ENCODE peak calls at places on chromosomes 16 and 17, in five cellular contexts. R, K, E, F and U are unnamed samples.

GRCh38 chr16:72876221-72876620 is 171.7 kb downstream of the ZFHX3 start:
- DNase-seq in E (no peak), F (no peak), R (peak), K (peak), U (no peak)

GRCh38 chr16:67917852-67918236 is 13.8 kb downstream of the CTRL start:
- DNase-seq in K (no peak), R (peak), F (no peak), E (no peak), U (no peak)

GRCh38 chr17:5526821-5527598 is 40.6 kb downstream of the MIS12 start:
- DNase-seq in E (no peak), F (no peak), R (peak), K (no peak), U (peak)

GRCh38 chr17:41885733-41886132 is 20.5 kb upstream of the KLHL11 start:
- DNase-seq in E (no peak), K (no peak), F (peak), R (peak), U (peak)

GRCh38 chr17:48047113-48047740 is 932 bp upstream of the NFE2L1 start:
- DNase-seq in R (no peak), K (no peak), F (peak), E (no peak), U (no peak)

GRCh38 chr17:59435238-59435637 is 103.8 kb downstream of the YPEL2 start:
- DNase-seq in E (no peak), R (peak), F (no peak), K (no peak), U (no peak)

GRCh38 chr16:77677129-77677528 is 45.2 kb upstream of the NUDT7 start:
- DNase-seq in F (no peak), K (no peak), R (no peak), E (no peak), U (no peak)

GRCh38 chr16:89765292-89765810 is 44.0 kb downstream of the ZNF276 start:
- DNase-seq in R (no peak), K (no peak), E (no peak), F (no peak), U (no peak)

GRCh38 chr17:74858672-74859438 is 830 bp downstream of the GRIN2C start:
- DNase-seq in F (no peak), R (no peak), K (no peak), E (no peak), U (no peak)

GRCh38 chr16:24124291-24124690 is 131.8 kb upstream of the CACNG3 start:
- DNase-seq in K (no peak), E (no peak), F (no peak), R (no peak), U (no peak)

GRCh38 chr17:36544049-36544319 is 735 bp upstream of the GGNBP2 start:
- DNase-seq in K (peak), E (peak), R (no peak), F (peak), U (no peak)

GRCh38 chr17:6843241-6843890 is 11.8 kb upstream of the TEKT1 start:
- DNase-seq in K (no peak), E (no peak), F (peak), R (peak), U (no peak)

DNA sequence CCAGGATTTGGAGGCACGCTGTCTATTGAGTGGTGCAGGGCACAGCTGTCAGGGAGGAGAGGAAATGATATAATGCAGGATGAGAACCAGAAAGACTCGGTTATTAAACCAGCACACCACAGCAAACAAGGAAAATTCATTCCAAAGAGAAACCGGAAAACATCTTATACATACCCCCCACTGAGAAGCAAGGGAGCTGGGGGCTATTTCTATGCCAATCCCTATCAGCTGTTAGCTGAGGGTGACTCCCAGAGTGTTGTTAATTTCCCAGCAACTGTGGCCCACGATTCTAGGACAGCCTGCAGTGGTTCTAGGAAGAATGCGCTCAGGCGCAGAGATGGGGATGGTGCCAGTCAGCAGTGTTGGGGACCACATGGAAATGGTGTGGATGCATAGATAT is 467.3 kb downstream of the PMP22 start:
- DNase-seq in E (no peak), K (no peak), F (no peak), R (no peak), U (no peak)
- TF ChIP-seq CTCF in E (no peak), K (no peak), F (no peak), R (no peak), U (no peak)

GRCh38 chr16:70417661-70418060 is 21.2 kb downstream of the ST3GAL2 start:
- DNase-seq in F (no peak), E (no peak), R (no peak), K (no peak), U (no peak)
- TF ChIP-seq CTCF in F (no peak), E (no peak), R (no peak), K (no peak), U (no peak)

GRCh38 chr16:25126820-25127232 is 15.3 kb downstream of the LCMT1 start:
- DNase-seq in E (no peak), R (peak), K (no peak), F (no peak), U (no peak)
- TF ChIP-seq CTCF in E (peak), R (peak), K (no peak), F (peak), U (no peak)

DNA sequence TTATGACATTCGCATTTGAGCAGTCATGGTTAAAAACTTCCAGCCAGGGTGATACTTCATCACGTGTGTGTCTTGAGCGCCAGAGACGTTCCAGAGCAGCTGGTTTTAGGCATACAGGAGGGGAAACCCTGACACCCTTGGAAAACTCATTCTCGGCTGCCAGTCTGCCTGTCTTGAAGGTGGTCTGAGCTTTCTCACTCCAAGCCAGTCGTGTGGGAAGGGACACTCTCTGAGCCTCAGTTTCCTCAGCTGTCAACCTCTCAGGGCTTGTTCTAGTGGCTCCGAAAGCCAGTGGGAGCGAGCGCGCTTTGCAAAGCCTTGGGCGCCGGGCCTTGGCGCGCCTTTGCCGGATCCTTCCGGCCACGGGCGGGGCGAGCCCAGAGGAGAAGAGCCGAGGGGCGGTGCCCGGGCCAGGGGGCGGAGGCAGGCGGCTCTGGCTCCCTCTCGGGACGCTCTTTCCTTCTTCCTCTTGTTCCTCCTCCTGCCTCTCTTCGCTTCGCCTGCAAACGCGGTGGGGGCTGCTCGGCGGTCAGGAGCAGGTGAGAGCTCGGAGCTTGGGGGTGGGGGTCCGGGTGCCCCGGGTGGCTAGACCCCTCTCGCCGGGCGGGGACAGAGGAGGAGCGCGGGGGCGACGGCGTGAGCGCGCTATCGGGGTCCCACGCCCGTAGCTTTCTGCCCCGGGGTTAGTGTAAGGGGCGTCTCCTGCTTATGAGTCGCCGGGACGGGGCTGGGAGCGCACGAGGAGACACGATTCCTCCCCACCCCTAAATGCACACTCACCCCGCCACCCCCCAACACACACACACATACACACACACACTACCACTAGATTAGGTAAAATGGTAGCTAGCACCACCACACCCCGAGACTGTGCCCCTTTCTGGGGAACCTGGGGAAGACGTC is at the start of gene LDAF1:
- DNase-seq in K (peak), R (peak), E (peak), F (peak), U (peak)
- TF ChIP-seq CTCF in K (no peak), R (no peak), E (no peak), F (no peak), U (no peak)

DNA sequence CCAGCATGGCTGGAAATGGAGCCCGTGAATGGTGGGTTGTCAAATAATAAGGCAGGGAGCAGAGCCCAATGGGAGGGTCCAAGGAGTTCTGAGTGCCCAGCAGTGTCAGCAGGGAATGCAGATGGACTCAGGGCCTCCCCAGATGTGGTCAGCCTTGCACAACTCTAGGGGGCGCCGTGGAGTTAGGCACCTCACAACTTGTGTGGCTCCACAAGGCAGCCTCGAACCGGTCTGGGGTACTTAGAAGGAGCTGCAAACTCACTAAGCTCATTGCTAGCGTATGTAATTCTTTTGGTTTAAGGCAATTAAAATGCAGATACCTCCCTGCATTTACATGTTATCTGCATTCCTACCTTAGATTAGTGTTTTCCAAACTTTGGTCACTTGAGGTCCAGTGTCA is 18.1 kb downstream of the IRF8 start:
- DNase-seq in K (no peak), F (peak), R (no peak), E (no peak), U (no peak)
- TF ChIP-seq CTCF in K (no peak), F (peak), R (peak), E (peak), U (no peak)

GRCh38 chr17:56834380-56835258 is 668 bp downstream of the DGKE start:
- DNase-seq in E (peak), K (peak), R (peak), F (peak), U (peak)
- TF ChIP-seq CTCF in E (no peak), K (no peak), R (no peak), F (no peak), U (peak)